ENCODE peak calls at places on chromosomes 13 and 19, in five cellular contexts. A is aorta, O is IMR-90, G is psoas muscle, V is breast epithelium. F is an unnamed sample.

GRCh38 chr13:76723551-76724232 is 162.5 kb downstream of the KCTD12 start:
- DNase-seq in A (no peak), O (peak; percentile 89), G (no peak), V (no peak), F (peak; percentile 30)

GRCh38 chr13:112012004-112012704 is 54.8 kb upstream of the SOX1 start:
- DNase-seq in A (peak; percentile 61), O (no peak), G (no peak), V (no peak), F (peak; percentile 65)

GRCh38 chr13:45521292-45521691 is 56.6 kb downstream of the COG3 start:
- DNase-seq in A (no peak), O (peak; percentile 86), G (no peak), V (no peak), F (no peak)

GRCh38 chr19:44072543-44073401 is 813 bp downstream of the ZNF284 start:
- DNase-seq in A (no peak), O (no peak), G (no peak), V (no peak), F (no peak)

GRCh38 chr19:45098521-45099464 is 5.8 kb downstream of the PPP1R37 start:
- DNase-seq in A (no peak), O (peak; percentile 45), G (peak; percentile 74), V (no peak), F (no peak)

GRCh38 chr19:45960595-45961235 is 12.9 kb downstream of the NOVA2 start:
- DNase-seq in A (no peak), O (no peak), G (no peak), V (no peak), F (no peak)

GRCh38 chr13:99357149-99357596 is 50.0 kb upstream of the GPR183 start:
- DNase-seq in A (no peak), O (peak; percentile 91), G (peak; percentile 39), V (no peak), F (no peak)

GRCh38 chr13:60230593-60230992 is 66.9 kb upstream of the DIAPH3 start:
- DNase-seq in A (no peak), O (peak; percentile 1), G (no peak), V (no peak), F (no peak)

GRCh38 chr13:76338003-76338402 is 548.2 kb downstream of the KCTD12 start:
- DNase-seq in A (no peak), O (no peak), G (no peak), V (no peak), F (no peak)

GRCh38 chr19:14300281-14300680 is 81.0 kb upstream of the ADGRE5 start:
- DNase-seq in A (no peak), O (no peak), G (no peak), V (no peak), F (no peak)

GRCh38 chr19:2160384-2160783 is 3.3 kb upstream of the DOT1L start:
- DNase-seq in A (no peak), O (no peak), G (no peak), V (no peak), F (no peak)

GRCh38 chr19:42313840-42314755 is 989 bp downstream of the TMEM145 start:
- DNase-seq in A (no peak), O (no peak), G (no peak), V (no peak), F (no peak)

GRCh38 chr19:35416331-35416730 is 31.7 kb upstream of the FFAR2 start:
- DNase-seq in A (peak; percentile 54), O (no peak), G (no peak), V (no peak), F (no peak)

GRCh38 chr19:42074513-42075363 is 1.2 kb upstream of the ZNF574 start:
- DNase-seq in A (no peak), O (no peak), G (no peak), V (peak; percentile 45), F (no peak)

GRCh38 chr19:11092181-11092538 is 2.9 kb downstream of the LDLR start:
- DNase-seq in A (no peak), O (peak; percentile 74), G (no peak), V (no peak), F (no peak)

GRCh38 chr19:38012944-38013343 is 105.9 kb downstream of the SIPA1L3 start:
- DNase-seq in A (no peak), O (no peak), G (no peak), V (no peak), F (no peak)

GRCh38 chr19:38009650-38010229 is 102.7 kb downstream of the SIPA1L3 start:
- DNase-seq in A (no peak), O (no peak), G (no peak), V (no peak), F (no peak)

GRCh38 chr19:38011426-38011825 is 104.4 kb downstream of the SIPA1L3 start:
- DNase-seq in A (no peak), O (no peak), G (no peak), V (no peak), F (no peak)

GRCh38 chr19:38013913-38014575 is 107.0 kb downstream of the SIPA1L3 start:
- DNase-seq in A (no peak), O (no peak), G (no peak), V (no peak), F (no peak)

DNA sequence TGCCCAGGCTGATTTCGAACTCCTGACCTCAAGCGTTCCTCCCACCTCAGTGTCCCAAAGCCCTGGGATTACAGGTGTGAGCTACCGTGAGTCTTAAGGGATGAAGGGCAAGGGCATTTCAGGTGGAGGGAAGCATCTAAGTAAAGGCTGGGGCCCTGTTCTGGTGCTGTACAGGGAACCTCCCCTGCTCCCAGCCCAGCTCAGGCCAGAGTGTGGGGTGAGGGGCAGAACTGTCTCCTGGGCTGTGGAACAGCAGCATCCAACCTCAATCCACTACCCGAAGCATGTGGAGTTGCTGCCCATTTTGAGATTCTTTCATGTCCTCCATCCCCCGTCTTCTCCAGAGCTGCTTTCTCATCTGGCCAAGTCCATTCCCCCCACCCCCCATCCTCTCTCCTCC is 105.3 kb downstream of the SIPA1L3 start:
- DNase-seq in A (no peak), O (no peak), G (no peak), V (no peak), F (no peak)
- H3K27ac ChIP-seq in A (no peak overlapping the region), O (no peak overlapping the region), G (no peak overlapping the region), V (no peak overlapping the region), F (peak overlapping the region; percentile 14)

GRCh38 chr13:31044658-31045620 is 112.5 kb downstream of the TEX26 start:
- DNase-seq in A (no peak), O (no peak), G (no peak), V (no peak), F (no peak)
- H3K4me1 ChIP-seq in A (no peaks in the 10 kb centered on the region), O (peaks cover 20% of the 10 kb centered on the region), G (peaks cover 11% of the 10 kb centered on the region), V (no peaks in the 10 kb centered on the region), F (peaks cover 9% of the 10 kb centered on the region)

DNA sequence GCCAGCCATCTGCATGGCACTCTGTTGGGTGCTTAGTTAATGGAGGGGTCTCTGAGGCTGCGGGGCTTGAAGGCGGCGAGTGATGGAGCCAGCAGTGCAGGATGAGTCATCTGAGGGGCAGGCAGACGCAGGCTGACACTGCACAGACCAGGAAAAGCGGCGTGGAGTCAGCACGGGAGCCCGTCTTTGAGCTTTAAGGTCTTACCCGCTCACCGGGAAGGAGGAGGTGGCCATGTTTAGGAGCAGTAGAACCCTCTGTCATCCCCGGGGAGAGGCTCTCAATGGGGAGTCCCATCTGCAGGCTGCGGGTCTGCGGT is 13.1 kb downstream of the NAXD start:
- DNase-seq in A (no peak), O (no peak), G (no peak), V (no peak), F (no peak)
- H3K27ac ChIP-seq in A (no peak overlapping the region), O (no peak overlapping the region), G (peak overlapping the region; percentile 61), V (peak overlapping the region; percentile 20), F (no peak overlapping the region)

DNA sequence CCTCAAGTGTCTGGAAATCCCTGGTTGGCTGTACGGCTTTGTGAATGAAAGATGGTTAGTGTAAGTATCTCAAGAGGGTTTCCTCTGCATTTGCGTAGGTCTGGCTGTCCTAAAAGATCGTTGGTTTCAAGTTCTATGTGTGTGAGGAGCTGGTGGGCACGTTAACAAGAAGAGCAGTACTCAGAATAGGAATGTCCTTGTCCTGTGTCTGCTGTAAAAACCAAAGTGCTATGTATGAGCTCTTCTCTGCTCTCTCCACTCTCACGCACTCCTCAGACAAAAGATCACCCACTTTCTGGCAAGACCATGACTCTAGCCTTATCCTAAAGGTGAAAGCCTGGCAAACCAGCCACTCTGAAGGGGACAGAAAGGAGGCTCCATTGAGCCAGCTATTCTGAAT is 39.1 kb downstream of the USP12 start:
- DNase-seq in A (no peak), O (no peak), G (no peak), V (no peak), F (no peak)
- H3K4me1 ChIP-seq in A (peaks cover 9% of the 10 kb centered on the region), O (peaks cover 16% of the 10 kb centered on the region), G (peaks cover 63% of the 10 kb centered on the region), V (peaks cover 4% of the 10 kb centered on the region), F (peaks cover 10% of the 10 kb centered on the region)

DNA sequence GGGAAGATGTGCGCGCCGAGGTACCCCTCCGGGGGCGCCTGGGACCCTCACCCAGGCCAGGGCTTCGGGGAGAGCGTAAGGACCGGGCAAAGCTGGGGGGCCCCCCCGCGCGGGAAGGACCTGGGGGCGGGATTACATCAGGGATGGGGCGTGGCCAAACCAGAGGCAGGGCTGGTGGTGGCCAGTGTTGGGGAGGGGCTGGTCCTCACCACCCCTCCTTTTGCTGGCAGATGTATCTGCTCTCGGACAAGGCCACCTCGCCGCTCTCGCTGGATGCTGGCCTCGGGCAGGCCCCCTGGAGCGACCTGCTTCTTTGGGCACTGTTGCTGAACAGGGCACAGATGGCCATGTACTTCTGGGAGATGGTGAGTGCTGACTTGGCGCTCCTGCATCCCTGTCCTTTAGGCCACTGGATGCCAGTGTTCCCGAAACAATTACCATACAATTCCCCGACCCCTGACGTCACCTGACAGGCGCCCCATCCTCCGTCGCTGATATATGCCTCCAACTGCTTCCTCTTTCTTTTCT is 25.3 kb downstream of the TRPM4 start:
- DNase-seq in A (no peak), O (no peak), G (no peak), V (no peak), F (no peak)
- H3K27ac ChIP-seq in A (no peak overlapping the region), O (no peak overlapping the region), G (no peak overlapping the region), V (no peak overlapping the region), F (no peak overlapping the region)

GRCh38 chr13:53004605-53005004 is 24.0 kb upstream of the OLFM4 start:
- DNase-seq in A (no peak), O (no peak), G (no peak), V (no peak), F (no peak)
- H3K4me1 ChIP-seq in A (no peaks in the 10 kb centered on the region), O (no peaks in the 10 kb centered on the region), G (no peaks in the 10 kb centered on the region), V (no peaks in the 10 kb centered on the region), F (no peaks in the 10 kb centered on the region)

DNA sequence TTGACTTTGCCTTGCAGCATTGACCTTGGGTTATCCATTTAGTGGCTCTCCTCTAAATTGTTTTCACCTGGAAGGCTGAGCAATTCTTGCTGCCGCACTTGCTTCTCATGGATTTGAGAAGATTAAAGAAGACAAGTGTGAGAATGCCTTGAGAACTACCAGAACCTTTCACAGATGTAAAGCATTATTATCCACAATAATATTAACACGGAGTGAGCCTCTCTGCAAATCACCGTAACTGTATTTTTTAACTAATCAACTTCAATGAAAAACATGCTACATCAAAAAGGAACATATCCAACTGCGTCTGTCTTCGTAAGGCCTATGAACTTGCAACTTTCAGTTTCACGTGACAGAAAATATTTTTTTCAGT is 94.0 kb upstream of the RAP2A start:
- DNase-seq in A (no peak), O (no peak), G (no peak), V (no peak), F (no peak)
- H3K27ac ChIP-seq in A (peak overlapping the region; percentile 11), O (peak overlapping the region; percentile 65), G (peak overlapping the region; percentile 71), V (peak overlapping the region; percentile 61), F (peak overlapping the region; percentile 30)

F was measured in lung.